ENCODE peak calls at places on chromosomes 5 and 9, in five cellular contexts. U is endothelial cell of umbilical vein, E is A549, B is GM12891, M is HCT116. X is an unnamed sample.
A peak's percentile ranks its signal among the peaks of the same experiment; 100 is the strongest.

GRCh38 chr5:64914396-64914795 is 145.7 kb downstream of the CWC27 start:
- DNase-seq in E (no peak), B (no peak), U (no peak), M (no peak), X (no peak)

GRCh38 chr5:112923148-112923917 is 1.3 kb upstream of the REEP5 start:
- DNase-seq in E (no peak), M (no peak), U (no peak), B (no peak), X (no peak)

GRCh38 chr9:86700601-86701000 is 246.7 kb downstream of the GAS1 start:
- DNase-seq in M (no peak), B (no peak), U (no peak), E (no peak), X (no peak)

GRCh38 chr9:87497604-87498045 is at the start of gene DAPK1:
- DNase-seq in U (peak; percentile 84), B (peak; percentile 29), E (peak; percentile 79), M (peak; percentile 23), X (peak; percentile 82)

GRCh38 chr5:1633605-1634336 is 110.0 kb upstream of the LPCAT1 start:
- DNase-seq in B (peak; percentile 93), E (peak; percentile 82), U (peak; percentile 26), M (peak; percentile 35), X (peak; percentile 83)

GRCh38 chr5:76404694-76405306 is 1.7 kb downstream of the IQGAP2 start:
- DNase-seq in B (no peak), M (no peak), E (no peak), U (no peak), X (peak; percentile 58)

GRCh38 chr9:83020864-83021263 is 42.1 kb downstream of the RASEF start:
- DNase-seq in B (no peak), U (no peak), M (no peak), E (no peak), X (no peak)

GRCh38 chr9:129863059-129863690 is 27.9 kb downstream of the USP20 start:
- DNase-seq in M (no peak), B (no peak), E (no peak), U (peak; percentile 26), X (peak; percentile 98)

GRCh38 chr5:79488775-79489174 is 25.2 kb downstream of the HOMER1 start:
- DNase-seq in M (no peak), B (no peak), U (no peak), E (no peak), X (no peak)

GRCh38 chr5:61817472-61818326 is 485.6 kb downstream of the ZSWIM6 start:
- DNase-seq in U (peak; percentile 61), B (no peak), E (peak; percentile 64), M (peak; percentile 22), X (peak; percentile 3)

GRCh38 chr5:151062405-151063135 is 18.3 kb downstream of the TNIP1 start:
- DNase-seq in E (no peak), B (no peak), M (no peak), U (no peak), X (no peak)

GRCh38 chr9:95057121-95057520 is 260.4 kb downstream of the FANCC start:
- DNase-seq in U (peak; percentile 13), B (no peak), M (no peak), E (no peak), X (no peak)

GRCh38 chr5:149745212-149745943 is 15.3 kb downstream of the PPARGC1B start:
- DNase-seq in B (no peak), M (no peak), E (no peak), U (no peak), X (no peak)

GRCh38 chr5:37554938-37555337 is 175.8 kb downstream of the WDR70 start:
- DNase-seq in B (no peak), M (no peak), U (peak; percentile 22), E (peak; percentile 22), X (peak; percentile 32)

GRCh38 chr9:136363106-136363605 is 388 bp downstream of the DNLZ start:
- DNase-seq in U (peak; percentile 93), E (peak; percentile 95), B (peak; percentile 100), M (peak; percentile 91), X (peak; percentile 94)

GRCh38 chr5:40914835-40915234 is 5.5 kb downstream of the C7 start:
- DNase-seq in B (no peak), E (no peak), M (no peak), U (no peak), X (no peak)

GRCh38 chr5:125058185-125058826 is 311.9 kb upstream of the ZNF608 start:
- DNase-seq in E (no peak), M (no peak), B (no peak), U (peak; percentile 53), X (no peak)

GRCh38 chr9:87751869-87752268 is 25.9 kb downstream of the CTSL start:
- DNase-seq in E (no peak), M (no peak), B (no peak), U (no peak), X (no peak)

GRCh38 chr9:135221951-135222631 is 134.6 kb downstream of the OLFM1 start:
- DNase-seq in B (no peak), E (no peak), M (no peak), U (no peak), X (no peak)

GRCh38 chr5:64486163-64486562 is 19.7 kb upstream of the RGS7BP start:
- DNase-seq in B (no peak), M (no peak), U (no peak), E (no peak), X (no peak)

GRCh38 chr9:109198736-109199384 is 31.8 kb upstream of the FRRS1L start:
- DNase-seq in U (no peak), M (peak; percentile 26), B (no peak), E (peak; percentile 29), X (peak; percentile 30)

GRCh38 chr9:110591526-110591925 is 12.0 kb upstream of the SVEP1 start:
- DNase-seq in U (no peak), M (no peak), B (no peak), E (no peak), X (no peak)

GRCh38 chr5:164204338-164204946 is 699.0 kb downstream of the MAT2B start:
- DNase-seq in U (peak; percentile 50), M (no peak), B (no peak), E (no peak), X (no peak)

GRCh38 chr9:129885018-129885669 is 49.9 kb downstream of the USP20 start:
- DNase-seq in E (no peak), M (no peak), B (no peak), U (peak; percentile 28), X (peak; percentile 68)

GRCh38 chr5:167726641-167727040 is 564.8 kb upstream of the WWC1 start:
- DNase-seq in M (no peak), E (no peak), U (no peak), B (no peak), X (no peak)

GRCh38 chr5:32455311-32455710 is 10.8 kb upstream of the ZFR start:
- DNase-seq in B (no peak), U (no peak), M (no peak), E (no peak), X (no peak)

GRCh38 chr5:14870347-14871083 is 1.1 kb downstream of the ANKH start:
- DNase-seq in M (no peak), U (peak; percentile 19), E (no peak), B (no peak), X (peak; percentile 62)

GRCh38 chr5:143403607-143404415 is at the start of gene NR3C1:
- DNase-seq in E (peak; percentile 87), M (no peak), U (peak; percentile 78), B (peak; percentile 41), X (peak; percentile 95)

GRCh38 chr5:143406408-143406807 is 2.9 kb upstream of the NR3C1 start:
- DNase-seq in E (no peak), M (no peak), U (no peak), B (no peak), X (no peak)

GRCh38 chr5:143404416-143405062 is 1.1 kb upstream of the NR3C1 start:
- DNase-seq in M (no peak), E (peak; percentile 92), B (peak; percentile 33), U (peak; percentile 80), X (peak; percentile 88)

GRCh38 chr5:143405747-143406098 is 2.2 kb upstream of the NR3C1 start:
- DNase-seq in E (no peak), M (no peak), B (no peak), U (no peak), X (no peak)

DNA sequence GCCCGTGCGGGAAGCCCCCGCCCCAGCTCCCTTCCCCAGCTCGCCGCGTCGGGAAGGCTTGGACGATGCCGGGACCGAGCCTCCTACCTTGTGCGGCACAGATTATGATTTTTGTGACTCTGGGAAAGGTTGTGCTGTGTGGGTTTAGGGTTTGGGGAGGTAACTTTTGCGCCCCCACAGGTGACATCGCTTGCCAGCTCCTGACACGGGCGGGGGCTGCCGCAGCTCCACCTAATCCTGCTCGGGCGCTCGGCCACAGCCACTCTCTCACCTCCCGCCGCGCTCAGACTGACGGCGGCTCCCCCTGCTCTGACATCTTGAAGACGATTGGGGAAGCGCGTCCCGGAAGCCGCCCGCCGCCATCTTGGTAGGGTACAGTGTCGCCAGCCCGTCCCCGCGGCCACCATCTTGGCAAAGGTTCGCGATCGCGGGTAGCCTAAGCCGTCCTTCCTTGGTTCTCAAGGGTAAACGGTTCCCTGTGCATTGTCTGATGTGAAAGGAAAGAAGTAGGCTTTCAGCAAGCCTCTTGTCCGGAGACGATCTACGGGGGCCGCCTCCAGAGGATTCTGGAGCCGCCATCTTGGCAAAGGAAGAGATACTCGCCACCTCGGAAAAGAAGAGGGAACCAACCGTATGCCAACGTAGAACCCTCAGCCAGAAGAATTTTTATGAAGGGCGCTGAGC is 1.7 kb upstream of the NR3C1 start:
- DNase-seq in U (peak; percentile 80), M (no peak), E (peak; percentile 91), B (peak; percentile 32), X (peak; percentile 88)
- TF ChIP-seq POLR2A in U (no peak), M (no peak), E (peak; percentile 44), B (peak; percentile 82), X (peak; percentile 62)

DNA sequence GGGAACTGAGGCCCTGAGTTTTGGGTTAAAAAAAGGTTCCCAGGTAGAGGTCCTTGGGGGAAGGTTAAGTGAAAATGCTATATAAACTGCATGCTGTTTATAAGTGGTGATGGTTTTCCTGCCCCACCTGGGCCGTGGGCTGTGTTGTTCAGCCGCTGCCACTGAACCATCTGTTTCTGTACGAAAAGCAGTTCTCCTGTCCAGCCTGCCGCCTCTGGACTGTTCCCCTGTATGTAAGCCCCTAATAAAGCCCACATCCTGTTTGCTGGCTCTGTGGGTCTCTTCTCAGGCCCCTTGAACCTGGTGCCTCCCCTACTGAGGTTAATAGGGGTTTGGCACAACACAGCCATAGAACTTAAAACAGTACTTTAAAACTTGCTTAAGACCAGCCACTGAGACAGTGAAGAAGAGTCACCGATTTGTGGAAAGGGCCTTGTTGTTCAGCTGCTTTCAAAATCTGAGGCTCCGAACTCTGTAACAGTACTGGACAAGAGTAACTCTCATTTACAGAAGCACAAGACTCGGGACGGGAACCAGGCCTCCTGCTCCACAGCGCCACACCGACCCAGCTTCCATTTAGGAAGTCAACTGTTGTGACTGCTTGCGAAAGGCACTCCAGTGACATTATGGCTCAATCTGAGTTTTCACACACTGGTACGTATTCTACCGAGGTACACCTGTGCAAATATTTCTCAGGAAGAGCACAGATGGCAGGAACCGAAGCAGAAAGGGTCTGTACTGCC is 192.5 kb downstream of the CDK5RAP2 start:
- DNase-seq in E (no peak), M (no peak), B (no peak), U (no peak), X (no peak)
- TF ChIP-seq POLR2A in E (no peak), M (no peak), B (no peak), U (no peak), X (no peak)

GRCh38 chr5:109588281-109589035 is 101.3 kb upstream of the MAN2A1 start:
- DNase-seq in E (no peak), U (no peak), B (no peak), M (no peak), X (no peak)
- TF ChIP-seq POLR2A in E (no peak), U (no peak), B (no peak), M (no peak), X (no peak)

GRCh38 chr9:35078066-35078465 is 1.7 kb downstream of the FANCG start:
- DNase-seq in B (no peak), U (no peak), E (no peak), M (no peak), X (no peak)
- TF ChIP-seq POLR2A in B (no peak), U (no peak), E (no peak), M (no peak), X (no peak)